ENCODE peak calls at places on chromosomes 2 and 18, in nine cellular contexts. G, X, N, M, T, V, I, U and Y are unnamed samples.

GRCh38 chr2:69563021-69563420 is 80.5 kb downstream of the AAK1 start:
- DNase-seq in G (no peak), X (no peak), N (no peak), M (no peak), T (no peak), V (peak), I (no peak), U (no peak), Y (no peak)

GRCh38 chr2:70091816-70092215 is 4.5 kb downstream of the PCBP1 start:
- DNase-seq in G (no peak), X (no peak), N (no peak), M (no peak), T (no peak), V (no peak), I (no peak), U (no peak), Y (no peak)

GRCh38 chr2:12498703-12499102 is 218.0 kb upstream of the TRIB2 start:
- DNase-seq in G (no peak), X (no peak), N (no peak), M (no peak), T (no peak), V (no peak), I (no peak), U (no peak), Y (no peak)

GRCh38 chr2:167140767-167141166 is 252.5 kb downstream of the XIRP2 start:
- DNase-seq in G (no peak), X (no peak), N (no peak), M (no peak), T (no peak), V (peak), I (no peak), U (peak), Y (no peak)

GRCh38 chr2:231134910-231135650 is 10.2 kb upstream of the HTR2B start:
- DNase-seq in G (no peak), X (no peak), N (no peak), M (no peak), T (no peak), V (no peak), I (no peak), U (no peak), Y (no peak)

GRCh38 chr2:15993232-15993610 is 52.9 kb downstream of the MYCN start:
- DNase-seq in G (no peak), X (no peak), N (no peak), M (no peak), T (no peak), V (no peak), I (no peak), U (no peak), Y (no peak)

GRCh38 chr2:215601990-215602721 is 166.3 kb upstream of the FN1 start:
- DNase-seq in G (no peak), X (no peak), N (no peak), M (no peak), T (no peak), V (no peak), I (no peak), U (peak), Y (no peak)

GRCh38 chr18:34223893-34224422 is 755 bp downstream of the NOL4 start:
- DNase-seq in G (no peak), X (no peak), N (no peak), M (no peak), T (no peak), V (no peak), I (no peak), U (no peak), Y (no peak)

GRCh38 chr2:207502799-207503198 is 27.0 kb upstream of the CREB1 start:
- DNase-seq in G (no peak), X (no peak), N (no peak), M (no peak), T (no peak), V (no peak), I (no peak), U (no peak), Y (no peak)

GRCh38 chr2:156037472-156037871 is 295.0 kb downstream of the NR4A2 start:
- DNase-seq in G (no peak), X (no peak), N (no peak), M (no peak), T (no peak), V (no peak), I (peak), U (no peak), Y (no peak)

GRCh38 chr2:29192526-29192925 is 77.3 kb downstream of the CLIP4 start:
- DNase-seq in G (no peak), X (no peak), N (no peak), M (no peak), T (no peak), V (no peak), I (no peak), U (no peak), Y (no peak)

GRCh38 chr2:216517447-216517846 is 18.8 kb downstream of the RPL37A start:
- DNase-seq in G (no peak), X (no peak), N (no peak), M (no peak), T (no peak), V (no peak), I (no peak), U (no peak), Y (no peak)

GRCh38 chr18:58168221-58168620 is 124.2 kb downstream of the NEDD4L start:
- DNase-seq in G (no peak), X (no peak), N (no peak), M (no peak), T (no peak), V (no peak), I (no peak), U (no peak), Y (no peak)

GRCh38 chr2:160225722-160226121 is 25.6 kb upstream of the ITGB6 start:
- DNase-seq in G (no peak), X (no peak), N (no peak), M (no peak), T (no peak), V (peak), I (peak), U (no peak), Y (no peak)

GRCh38 chr2:215799194-215799593 is 214.2 kb downstream of the MREG start:
- DNase-seq in G (no peak), X (no peak), N (no peak), M (no peak), T (no peak), V (no peak), I (no peak), U (no peak), Y (no peak)